ENCODE peak calls at places on chromosome 1, in seven cellular contexts. B is left ventricle myocardium inferior; F is psoas muscle; U is CD8-positive, alpha-beta T cell; J is IMR-90; X is mammary epithelial cell; A is heart left ventricle. C is an unnamed sample. For H3K9me3, the result is how much of the 10 kb centered on the place peaks cover.

GRCh38 chr1:161885013-161885412 is 118.9 kb downstream of the ATF6 start:
- DNase-seq in B (no peak), F (no peak), U (no peak), J (peak), X (peak), A (peak), C (no peak)

GRCh38 chr1:161739865-161740566 is 9.6 kb upstream of the DUSP12 start:
- DNase-seq in B (no peak), F (no peak), U (no peak), J (no peak), X (no peak), A (no peak), C (no peak)

GRCh38 chr1:206041640-206042039 is 11.3 kb upstream of the RHEX start:
- DNase-seq in B (no peak), F (no peak), U (no peak), J (no peak), X (peak), A (no peak), C (no peak)

GRCh38 chr1:14113841-14114567 is 414.0 kb downstream of the PRDM2 start:
- DNase-seq in B (peak), F (peak), U (no peak), J (peak), X (peak), A (peak), C (peak)

GRCh38 chr1:243409284-243409683 is 153.4 kb downstream of the SDCCAG8 start:
- DNase-seq in B (no peak), F (no peak), U (no peak), J (no peak), X (no peak), A (no peak), C (no peak)

GRCh38 chr1:213982515-213982813 is 5.3 kb upstream of the PROX1 start:
- DNase-seq in B (no peak), F (no peak), U (no peak), J (no peak), X (no peak), A (no peak), C (no peak)

GRCh38 chr1:24393892-24394291 is 19.7 kb downstream of the STPG1 start:
- DNase-seq in B (no peak), F (no peak), U (no peak), J (peak), X (peak), A (no peak), C (no peak)

GRCh38 chr1:40691538-40692428 is at the start of gene NFYC:
- DNase-seq in B (peak), F (peak), U (peak), J (peak), X (peak), A (peak), C (peak)

GRCh38 chr1:239912471-239912870 is 179.2 kb upstream of the FMN2 start:
- DNase-seq in B (no peak), F (no peak), U (no peak), J (peak), X (no peak), A (no peak), C (no peak)

GRCh38 chr1:27071049-27071416 is 58.4 kb upstream of the TENT5B start:
- DNase-seq in B (no peak), F (no peak), U (no peak), J (peak), X (peak), A (peak), C (no peak)

GRCh38 chr1:109466440-109467300 is at the start of gene SYPL2:
- DNase-seq in B (peak), F (peak), U (no peak), J (peak), X (no peak), A (peak), C (no peak)

GRCh38 chr1:184215274-184215925 is 163.9 kb downstream of the TSEN15 start:
- DNase-seq in B (no peak), F (no peak), U (no peak), J (no peak), X (no peak), A (no peak), C (no peak)

GRCh38 chr1:76330993-76331603 is 256.6 kb downstream of the ST6GALNAC3 start:
- DNase-seq in B (no peak), F (no peak), U (no peak), J (peak), X (peak), A (no peak), C (peak)

GRCh38 chr1:12037486-12038355 is 18.4 kb downstream of the MIIP start:
- DNase-seq in B (no peak), F (no peak), U (no peak), J (no peak), X (no peak), A (no peak), C (no peak)
- H3K9me3 ChIP-seq in B (under half), F (under half), U (under half), J (under half), X (under half), A (under half), C (under half)

GRCh38 chr1:154586231-154586630 is 18.7 kb downstream of the CHRNB2 start:
- DNase-seq in B (no peak), F (no peak), U (no peak), J (no peak), X (no peak), A (no peak), C (no peak)
- TF ChIP-seq CTCF in B (no peak), F (no peak), U (no peak), J (no peak), X (no peak), A (no peak), C (no peak)

GRCh38 chr1:228076796-228077430 is 5.6 kb upstream of the ARF1 start:
- DNase-seq in B (peak), F (no peak), U (no peak), J (no peak), X (no peak), A (peak), C (no peak)
- H3K9me3 ChIP-seq in B (under half), F (under half), U (under half), J (under half), X (under half), A (under half), C (under half)

GRCh38 chr1:227816750-227817446 is 1.4 kb downstream of the PRSS38 start:
- DNase-seq in B (no peak), F (no peak), U (no peak), J (no peak), X (no peak), A (no peak), C (no peak)

GRCh38 chr1:227815468-227816409 is at the start of gene PRSS38:
- DNase-seq in B (no peak), F (no peak), U (no peak), J (no peak), X (no peak), A (no peak), C (no peak)
- TF ChIP-seq CTCF in B (no peak), F (no peak), U (no peak), J (no peak), X (no peak), A (no peak), C (no peak)

C was measured in Caco-2.